ENCODE peak calls at places on chromosomes 4 and X, in four cellular contexts. F, U, W and P are unnamed samples.

GRCh38 chrX:49071877-49072711 is 1.7 kb downstream of the PRAF2 start:
- DNase-seq in W (peak; percentile 66), F (peak; percentile 19), U (no peak), P (peak; percentile 72)

GRCh38 chr4:122378711-122379110 is at the start of gene ADAD1:
- DNase-seq in U (no peak), F (no peak), W (no peak), P (no peak)

GRCh38 chr4:104166749-104167148 is 327.9 kb downstream of the CXXC4 start:
- DNase-seq in F (no peak), W (no peak), U (no peak), P (no peak)

GRCh38 chr4:41976775-41977516 is 4.6 kb upstream of the DCAF4L1 start:
- DNase-seq in F (no peak), W (no peak), U (peak; percentile 35), P (no peak)

GRCh38 chr4:41257257-41257900 is 651 bp downstream of the UCHL1 start:
- DNase-seq in W (no peak), F (peak; percentile 68), U (peak; percentile 82), P (peak; percentile 38)

GRCh38 chr4:72744103-72744725 is 175.2 kb upstream of the ADAMTS3 start:
- DNase-seq in W (no peak), F (no peak), U (no peak), P (no peak)

GRCh38 chrX:38982370-38982769 is 181.1 kb downstream of the MID1IP1 start:
- DNase-seq in U (no peak), F (no peak), W (no peak), P (no peak)

GRCh38 chrX:5113128-5113527 is 1115.5 kb downstream of the NLGN4X start:
- DNase-seq in U (peak; percentile 35), W (peak; percentile 34), F (no peak), P (peak; percentile 20)

GRCh38 chrX:31279359-31279758 is 207.5 kb upstream of the FTHL17 start:
- DNase-seq in F (peak; percentile 46), U (no peak), W (peak; percentile 90), P (peak; percentile 90)

GRCh38 chr4:827209-828081 is 1.5 kb upstream of the CPLX1 start:
- DNase-seq in U (no peak), W (no peak), F (no peak), P (no peak)

GRCh38 chrX:72540318-72540717 is 32.3 kb downstream of the HDAC8 start:
- DNase-seq in U (no peak), W (peak; percentile 21), F (peak; percentile 55), P (peak; percentile 8)